ENCODE peak calls at places on chromosomes 13 and 19, in five cellular contexts. Q is AG04450, T is fibroblast of lung, K is heart left ventricle, M is brain microvascular endothelial cell. I is an unnamed sample.

GRCh38 chr13:81017525-81018152 is 676.7 kb upstream of the SPRY2 start:
- DNase-seq in Q (no peak), M (no peak), T (peak), K (no peak), I (no peak)

GRCh38 chr13:98581377-98581776 is 4.5 kb upstream of the STK24 start:
- DNase-seq in M (no peak), Q (no peak), K (no peak), T (no peak), I (no peak)

GRCh38 chr13:39417643-39418042 is 185.3 kb downstream of the LHFPL6 start:
- DNase-seq in K (peak), M (peak), Q (no peak), T (peak), I (no peak)

GRCh38 chr13:113145911-113146598 is 12.4 kb upstream of the PROZ start:
- DNase-seq in Q (no peak), M (no peak), T (no peak), K (no peak), I (no peak)

GRCh38 chr19:40528078-40528477 is 48.6 kb upstream of the SHKBP1 start:
- DNase-seq in T (no peak), Q (no peak), K (no peak), M (no peak), I (no peak)

GRCh38 chr13:54433511-54434206 is 1405.0 kb downstream of the OLFM4 start:
- DNase-seq in M (no peak), K (no peak), Q (no peak), T (no peak), I (no peak)

GRCh38 chr13:67228909-67229308 is 1.2 kb downstream of the PCDH9 start:
- DNase-seq in Q (no peak), K (no peak), M (no peak), T (peak), I (no peak)

GRCh38 chr19:47719047-47719885 is 6.0 kb downstream of the EHD2 start:
- DNase-seq in M (peak), K (peak), Q (peak), T (peak), I (peak)

GRCh38 chr19:6057651-6058365 is 52.5 kb downstream of the RFX2 start:
- DNase-seq in K (no peak), T (no peak), Q (no peak), M (no peak), I (peak)

GRCh38 chr19:1672038-1672768 is 19.8 kb upstream of the TCF3 start:
- DNase-seq in Q (no peak), K (no peak), M (no peak), T (peak), I (peak)

GRCh38 chr13:113647351-113648217 is 10.4 kb downstream of the ATP4B start:
- DNase-seq in T (peak), K (peak), M (no peak), Q (no peak), I (peak)

GRCh38 chr19:18309525-18310064 is 13.3 kb downstream of the LSM4 start:
- DNase-seq in M (no peak), K (no peak), Q (no peak), T (no peak), I (no peak)

GRCh38 chr13:34153428-34154180 is 335.7 kb downstream of the RFC3 start:
- DNase-seq in T (no peak), K (no peak), Q (no peak), M (no peak), I (no peak)

GRCh38 chr19:13104848-13105646 is 2.4 kb upstream of the LYL1 start:
- DNase-seq in Q (no peak), K (no peak), M (no peak), T (no peak), I (no peak)

GRCh38 chr13:84400711-84401110 is 518.4 kb upstream of the SLITRK1 start:
- DNase-seq in M (peak), Q (peak), K (no peak), T (peak), I (no peak)

GRCh38 chr13:108705031-108705430 is 75.6 kb downstream of the MYO16 start:
- DNase-seq in Q (no peak), T (no peak), M (no peak), K (no peak), I (no peak)

GRCh38 chr13:19601749-19602725 is 31.4 kb upstream of the MPHOSPH8 start:
- DNase-seq in T (peak), K (peak), Q (no peak), M (no peak), I (peak)

GRCh38 chr19:2557093-2557440 is 81.1 kb downstream of the GADD45B start:
- DNase-seq in K (peak), Q (no peak), T (no peak), M (no peak), I (no peak)

GRCh38 chr13:108755084-108755483 is 125.7 kb downstream of the MYO16 start:
- DNase-seq in Q (no peak), M (no peak), T (no peak), K (no peak), I (no peak)

DNA sequence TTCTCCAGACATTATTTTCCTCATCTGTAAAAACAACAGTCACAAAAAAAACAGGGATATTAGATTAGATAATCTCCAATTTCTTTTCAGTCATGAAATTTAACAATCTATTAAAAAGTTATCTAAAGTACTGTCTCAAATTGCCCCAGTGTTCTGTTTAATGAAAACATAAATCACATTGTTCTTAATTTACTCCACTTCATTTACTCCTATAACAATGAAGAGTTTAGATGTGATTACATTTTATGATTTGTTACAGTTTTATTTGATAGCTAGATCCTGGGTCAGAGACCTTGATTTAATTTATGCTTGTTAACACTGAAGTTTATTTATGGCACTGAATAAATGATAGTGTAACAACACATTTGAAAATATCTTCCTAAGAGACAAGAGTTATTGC is 230.2 kb upstream of the TRPC4 start:
- DNase-seq in K (no peak), T (no peak), M (no peak), Q (no peak), I (no peak)
- H3K4me3 ChIP-seq in K (no peak), T (no peak), M (no peak), Q (no peak), I (no peak)

DNA sequence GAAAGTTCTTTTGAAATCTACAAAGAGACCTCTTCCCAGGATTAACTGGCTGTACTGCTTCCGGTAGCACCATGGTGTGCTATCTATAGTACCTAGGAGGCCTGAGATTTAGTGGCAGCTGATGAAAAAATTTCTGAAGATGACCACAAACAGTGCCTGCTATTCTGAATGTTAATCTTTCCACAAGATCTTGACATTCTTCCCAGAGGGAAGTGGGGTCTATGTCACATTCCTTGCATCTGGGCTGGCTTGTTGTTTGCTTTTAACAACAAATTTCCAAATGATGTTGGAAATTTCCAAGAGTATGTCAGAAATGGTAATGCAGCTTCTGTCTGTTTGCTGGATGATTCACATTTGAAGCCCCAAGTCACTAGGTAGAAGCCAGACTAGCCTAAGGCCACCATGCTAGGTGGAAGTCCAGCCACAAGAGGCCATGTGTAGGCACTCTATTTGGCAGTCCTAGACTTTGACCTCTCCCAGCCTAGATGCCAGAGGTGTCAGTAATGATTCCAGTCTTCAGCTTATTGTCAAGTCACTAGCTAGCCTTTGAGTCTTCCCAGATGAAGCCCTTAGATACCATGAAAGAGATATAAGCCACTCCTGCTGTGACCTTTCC is 22.1 kb downstream of the SPART start:
- DNase-seq in M (peak), K (no peak), T (peak), Q (no peak), I (no peak)
- TF ChIP-seq CTCF in M (no peak), K (no peak), T (no peak), Q (no peak), I (no peak)

GRCh38 chr13:48839171-48839570 is 136.5 kb upstream of the FNDC3A start:
- DNase-seq in T (no peak), M (no peak), K (no peak), Q (no peak), I (no peak)
- H3K27ac ChIP-seq in T (no peak), M (no peak), K (no peak), Q (no peak), I (no peak)

DNA sequence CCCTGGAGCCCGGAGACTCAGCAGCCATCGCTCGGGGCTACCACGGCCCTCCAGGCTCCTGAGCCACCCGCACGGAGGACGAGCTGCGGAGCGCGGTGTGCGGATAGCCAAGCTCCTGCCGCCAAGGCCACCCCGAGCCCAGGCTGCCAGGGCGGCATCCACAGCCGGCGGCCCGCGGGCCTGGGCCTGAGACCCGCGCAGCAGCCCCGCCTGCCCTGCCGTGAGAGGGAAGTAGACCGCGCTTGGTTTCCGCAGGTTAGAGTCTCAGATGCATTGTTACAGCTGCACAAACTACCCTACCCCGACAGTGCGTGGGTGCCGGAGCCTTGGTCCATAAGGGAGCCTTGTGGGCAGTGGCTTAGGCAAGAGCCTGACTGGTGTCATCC is 253.8 kb upstream of the SGCG start:
- DNase-seq in Q (no peak), M (no peak), T (no peak), K (no peak), I (no peak)
- H3K4me3 ChIP-seq in Q (no peak), M (peak), T (peak), K (peak), I (no peak)

DNA sequence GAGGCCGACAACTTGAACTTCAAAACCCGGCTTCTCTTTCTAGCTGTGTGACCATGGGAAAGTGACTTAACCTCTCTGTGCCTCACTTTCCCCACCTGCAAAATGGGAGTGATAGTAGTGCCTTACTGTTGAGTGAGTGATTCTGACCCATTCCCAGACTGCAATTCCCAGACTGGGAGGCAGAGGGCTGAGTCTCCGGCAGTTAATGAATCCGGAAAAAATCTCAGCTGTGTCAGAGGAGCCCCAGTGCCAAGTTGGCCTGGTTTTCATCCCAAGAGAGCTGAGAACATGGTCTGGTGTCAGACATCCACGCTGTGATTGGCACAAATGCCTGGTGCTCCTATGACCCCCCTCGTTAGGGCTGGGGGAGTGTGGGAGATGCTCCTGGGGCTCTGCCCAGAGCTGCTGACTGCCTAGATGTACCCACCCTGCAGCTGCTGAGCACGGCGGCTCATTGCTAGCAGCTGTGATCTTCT is 50.0 kb downstream of the PIN1 start:
- DNase-seq in M (peak), T (peak), K (no peak), Q (no peak), I (no peak)
- TF ChIP-seq CTCF in M (peak), T (peak), K (peak), Q (peak), I (peak)

GRCh38 chr13:44084146-44084545 is 204.4 kb downstream of the LACC1 start:
- DNase-seq in Q (no peak), K (no peak), M (no peak), T (no peak), I (no peak)
- H3K27ac ChIP-seq in Q (no peak), K (no peak), M (no peak), T (no peak), I (no peak)

DNA sequence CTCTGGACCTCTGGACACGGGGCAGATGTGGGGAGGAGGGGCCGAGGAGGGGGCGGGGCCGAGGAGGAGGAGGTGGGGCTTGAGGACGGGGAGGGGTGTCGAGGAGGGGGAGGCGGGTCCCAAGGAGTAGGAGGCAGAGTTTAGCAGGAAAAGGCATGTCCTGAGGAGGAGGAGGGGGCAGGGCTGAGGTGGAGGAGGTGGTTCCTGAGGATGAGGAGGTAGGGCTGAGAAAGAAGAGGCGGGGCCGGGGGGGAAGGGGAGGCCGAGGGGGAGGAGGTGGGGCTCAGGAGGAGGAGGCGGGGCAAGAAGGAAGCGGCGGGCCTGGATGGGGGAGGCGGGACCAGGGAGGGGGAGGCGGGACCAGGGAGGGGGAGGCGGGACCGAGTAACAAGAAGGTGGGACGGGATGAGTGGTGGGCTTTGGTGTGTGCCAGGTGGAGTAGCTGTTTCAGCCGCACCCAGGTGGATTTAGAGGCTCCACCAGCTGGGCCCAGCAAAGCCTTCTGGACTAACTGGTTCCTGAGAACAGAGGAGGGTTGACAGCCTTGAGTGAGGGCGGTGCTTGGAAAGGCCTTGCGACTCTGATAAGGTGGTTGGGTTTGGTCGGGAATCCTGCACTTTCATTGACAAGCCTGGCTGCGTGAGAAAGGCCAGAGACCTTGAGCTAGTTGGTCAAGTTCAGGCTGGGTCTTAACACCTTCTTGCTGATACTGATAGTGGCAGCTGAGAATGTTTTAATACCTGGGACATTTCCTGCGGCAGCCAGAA is 7.7 kb downstream of the TECR start:
- DNase-seq in T (peak), M (peak), K (peak), Q (no peak), I (peak)
- H3K4me3 ChIP-seq in T (no peak), M (no peak), K (no peak), Q (no peak), I (no peak)

DNA sequence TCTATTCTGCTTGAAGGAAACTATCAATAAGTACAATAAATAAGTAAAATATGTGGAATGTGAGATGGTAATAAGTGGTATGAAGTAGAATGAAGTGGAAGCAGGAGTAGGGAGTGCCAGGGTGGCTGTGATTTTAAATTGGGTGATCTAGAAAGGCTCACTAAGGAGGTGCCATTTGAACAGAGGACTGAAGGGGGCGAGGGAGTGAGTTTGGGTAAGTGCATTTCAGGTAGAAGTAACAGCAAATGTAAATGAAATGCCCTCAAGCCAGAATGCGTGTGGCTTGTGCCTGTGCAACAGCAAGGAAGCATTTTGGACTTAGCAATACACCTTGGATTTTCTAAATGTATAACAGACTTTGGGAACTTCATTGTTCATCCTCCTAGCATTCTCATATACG is 77.1 kb downstream of the CCNA1 start:
- DNase-seq in K (no peak), T (no peak), Q (no peak), M (no peak), I (no peak)
- TF ChIP-seq CTCF in K (no peak), T (no peak), Q (no peak), M (no peak), I (no peak)

DNA sequence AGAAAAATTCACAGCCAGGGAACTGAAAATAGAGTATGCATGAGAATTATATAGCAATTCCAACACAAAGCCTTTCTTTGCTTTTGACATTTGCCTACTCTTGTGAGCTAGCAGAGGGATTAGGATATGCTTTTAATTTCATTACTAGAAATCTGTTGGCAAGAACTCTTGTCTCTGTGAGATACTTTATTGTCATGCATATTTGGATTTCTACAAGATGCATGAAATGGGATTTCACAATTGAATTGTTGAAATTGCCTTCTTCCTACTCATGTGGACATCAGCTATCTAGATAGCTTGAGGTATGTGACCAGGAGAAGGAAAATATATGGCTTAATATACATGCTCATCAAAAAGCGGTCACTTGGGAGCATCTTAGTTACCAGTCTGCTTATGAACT is 166.0 kb downstream of the SLC7A1 start:
- DNase-seq in T (no peak), Q (no peak), K (no peak), M (no peak), I (no peak)
- H3K27ac ChIP-seq in T (no peak), Q (no peak), K (peak), M (no peak), I (no peak)

GRCh38 chr19:56839665-56840451 is 668 bp downstream of the PEG3 start:
- DNase-seq in M (peak), K (peak), T (peak), Q (no peak), I (peak)
- H3K4me3 ChIP-seq in M (no peak), K (peak), T (peak), Q (no peak), I (peak)